ENCODE peak calls at places on chromosomes 6 and 20, in ten cellular contexts. H is activated T-helper 9 cell treated with anti-CD3 and anti-CD28 coated beads, Interleukin-2, amount 50 U/mL, for 16 hours; B is K562; I is stimulated activated CD4-positive, alpha-beta T cell treated with anti-CD3 and anti-CD28 coated beads, Interleukin-15, amount 100 ng/mL, for 1 hour; R is NCI-H524; O is cardiac muscle cell; A is activated CD4-positive, alpha-beta T cell treated with anti-CD3 and anti-CD28 coated beads, Interleukin-2, amount 10 ng/mL, durations not matched to agents 7 days and 5 days; V is fibroblast of mammary gland; T is fibroblast of pulmonary artery; D is CD4-positive, alpha-beta memory T cell. F is an unnamed sample.

GRCh38 chr20:62741191-62741676 is 32.6 kb downstream of the NTSR1 start:
- DNase-seq in H (no peak), B (no peak), I (no peak), R (no peak), O (peak), A (no peak), V (no peak), T (peak), D (no peak), F (no peak)

GRCh38 chr20:57450931-57451330 is 59.7 kb downstream of the RBM38 start:
- DNase-seq in H (no peak), B (no peak), I (no peak), R (no peak), O (no peak), A (no peak), V (no peak), T (no peak), D (no peak), F (no peak)

GRCh38 chr6:43434441-43434840 is 7.1 kb downstream of the ABCC10 start:
- DNase-seq in H (no peak), B (no peak), I (no peak), R (no peak), O (no peak), A (no peak), V (no peak), T (no peak), D (no peak), F (no peak)

GRCh38 chr6:79586548-79586947 is 44.6 kb upstream of the SH3BGRL2 start:
- DNase-seq in H (no peak), B (peak), I (no peak), R (peak), O (peak), A (no peak), V (peak), T (peak), D (no peak), F (no peak)

GRCh38 chr6:1402868-1403267 is 13.5 kb downstream of the FOXF2 start:
- DNase-seq in H (no peak), B (no peak), I (no peak), R (no peak), O (no peak), A (no peak), V (no peak), T (no peak), D (no peak), F (no peak)

GRCh38 chr6:12289655-12290489 is at the start of gene EDN1:
- DNase-seq in H (peak), B (peak), I (no peak), R (peak), O (peak), A (peak), V (peak), T (peak), D (peak), F (peak)

GRCh38 chr20:44646023-44646640 is 5.4 kb downstream of the ADA start:
- DNase-seq in H (no peak), B (peak), I (no peak), R (no peak), O (no peak), A (peak), V (no peak), T (peak), D (no peak), F (peak)

GRCh38 chr20:53613748-53614147 is 20.1 kb upstream of the ZNF217 start:
- DNase-seq in H (no peak), B (no peak), I (no peak), R (no peak), O (no peak), A (no peak), V (peak), T (no peak), D (no peak), F (no peak)

GRCh38 chr6:79872303-79872702 is 75.0 kb downstream of the ELOVL4 start:
- DNase-seq in H (no peak), B (no peak), I (no peak), R (no peak), O (no peak), A (no peak), V (peak), T (no peak), D (no peak), F (no peak)

GRCh38 chr6:81241717-81242116 is 510.8 kb downstream of the TENT5A start:
- DNase-seq in H (no peak), B (no peak), I (no peak), R (no peak), O (peak), A (no peak), V (peak), T (peak), D (no peak), F (no peak)

GRCh38 chr6:44044154-44044539 is 83.1 kb downstream of the MRPL14 start:
- DNase-seq in H (no peak), B (peak), I (no peak), R (no peak), O (no peak), A (no peak), V (peak), T (peak), D (no peak), F (no peak)

GRCh38 chr20:21100590-21101452 is 5.3 kb downstream of the LINC00237 start:
- DNase-seq in H (no peak), B (no peak), I (no peak), R (peak), O (no peak), A (no peak), V (no peak), T (peak), D (peak), F (no peak)

GRCh38 chr20:59131541-59132285 is 31.9 kb upstream of the ZNF831 start:
- DNase-seq in H (no peak), B (no peak), I (no peak), R (no peak), O (no peak), A (no peak), V (no peak), T (no peak), D (no peak), F (no peak)

GRCh38 chr6:169274761-169275160 is 21.1 kb upstream of the THBS2 start:
- DNase-seq in H (no peak), B (no peak), I (no peak), R (no peak), O (no peak), A (no peak), V (peak), T (peak), D (no peak), F (no peak)

GRCh38 chr6:107956586-107957164 is 1.3 kb downstream of the SEC63 start:
- DNase-seq in H (no peak), B (no peak), I (no peak), R (no peak), O (peak), A (no peak), V (peak), T (peak), D (no peak), F (no peak)

GRCh38 chr6:31203345-31203979 is 33.0 kb upstream of the POU5F1 start:
- DNase-seq in H (peak), B (no peak), I (no peak), R (no peak), O (no peak), A (peak), V (peak), T (peak), D (no peak), F (no peak)

GRCh38 chr6:160131636-160132296 is 10.2 kb downstream of the SLC22A1 start:
- DNase-seq in H (no peak), B (no peak), I (no peak), R (no peak), O (no peak), A (no peak), V (no peak), T (no peak), D (no peak), F (no peak)

GRCh38 chr6:1515280-1515679 is 94.4 kb upstream of the FOXC1 start:
- DNase-seq in H (no peak), B (peak), I (no peak), R (no peak), O (no peak), A (no peak), V (no peak), T (no peak), D (no peak), F (no peak)

GRCh38 chr6:42118162-42119001 is 24.0 kb downstream of the C6orf132 start:
- DNase-seq in H (no peak), B (no peak), I (no peak), R (no peak), O (no peak), A (no peak), V (no peak), T (no peak), D (no peak), F (no peak)

GRCh38 chr6:144895890-144896289 is 610.8 kb downstream of the UTRN start:
- DNase-seq in H (no peak), B (no peak), I (no peak), R (no peak), O (no peak), A (no peak), V (no peak), T (no peak), D (no peak), F (no peak)

GRCh38 chr20:44523746-44524145 is 1.9 kb upstream of the SERINC3 start:
- DNase-seq in H (no peak), B (no peak), I (no peak), R (no peak), O (no peak), A (no peak), V (no peak), T (no peak), D (no peak), F (no peak)

GRCh38 chr20:37270586-37271420 is 9.2 kb upstream of the GHRH start:
- DNase-seq in H (no peak), B (no peak), I (no peak), R (no peak), O (no peak), A (no peak), V (peak), T (no peak), D (no peak), F (no peak)

GRCh38 chr20:5085380-5085779 is 34.4 kb downstream of the PCNA start:
- DNase-seq in H (no peak), B (no peak), I (no peak), R (no peak), O (no peak), A (no peak), V (no peak), T (no peak), D (no peak), F (no peak)

GRCh38 chr6:138691595-138692057 is 81.9 kb upstream of the CCDC28A start:
- DNase-seq in H (no peak), B (no peak), I (no peak), R (peak), O (peak), A (no peak), V (peak), T (peak), D (peak), F (no peak)

GRCh38 chr6:37170273-37171140 is 555 bp downstream of the PIM1 start:
- DNase-seq in H (peak), B (peak), I (peak), R (peak), O (peak), A (peak), V (no peak), T (peak), D (no peak), F (peak)

GRCh38 chr20:25695532-25696383 is 895 bp downstream of the ZNF337 start:
- DNase-seq in H (no peak), B (no peak), I (no peak), R (no peak), O (no peak), A (no peak), V (peak), T (peak), D (no peak), F (no peak)

GRCh38 chr6:156948807-156949206 is 171.6 kb downstream of the ARID1B start:
- DNase-seq in H (no peak), B (no peak), I (no peak), R (no peak), O (no peak), A (no peak), V (peak), T (peak), D (no peak), F (no peak)

GRCh38 chr20:31894980-31895675 is 24.7 kb downstream of the TTLL9 start:
- DNase-seq in H (no peak), B (no peak), I (no peak), R (no peak), O (peak), A (peak), V (peak), T (peak), D (no peak), F (no peak)

GRCh38 chr6:6556162-6556737 is 32.3 kb upstream of the LY86 start:
- DNase-seq in H (no peak), B (no peak), I (no peak), R (peak), O (no peak), A (no peak), V (peak), T (peak), D (no peak), F (no peak)